ENCODE peak calls at places on chromosome 3, in six cellular contexts. M is AG04450; V is left ventricle myocardium inferior; R is CD8-positive, alpha-beta T cell; H is CD8-positive, alpha-beta memory T cell; O is tibial artery. T is an unnamed sample.

GRCh38 chr3:101279162-101279561 is 41.2 kb downstream of the IMPG2 start:
- DNase-seq in M (no peak), V (no peak), R (no peak), H (no peak), O (no peak), T (no peak)

GRCh38 chr3:128270559-128271492 is 117.5 kb downstream of the EEFSEC start:
- DNase-seq in M (no peak), V (no peak), R (no peak), H (no peak), O (no peak), T (no peak)

GRCh38 chr3:98602078-98602678 is 8.8 kb upstream of the CPOX start:
- DNase-seq in M (peak), V (no peak), R (no peak), H (no peak), O (no peak), T (no peak)

GRCh38 chr3:33929813-33930212 is 131.4 kb downstream of the PDCD6IP start:
- DNase-seq in M (no peak), V (no peak), R (no peak), H (no peak), O (no peak), T (no peak)

GRCh38 chr3:186368717-186369116 is 6.7 kb upstream of the DGKG start:
- DNase-seq in M (no peak), V (no peak), R (no peak), H (no peak), O (no peak), T (no peak)

GRCh38 chr3:125123906-125124305 is 68.1 kb upstream of the HEG1 start:
- DNase-seq in M (no peak), V (no peak), R (no peak), H (no peak), O (no peak), T (no peak)

GRCh38 chr3:172770382-172770781 is 19.9 kb downstream of the ECT2 start:
- DNase-seq in M (no peak), V (no peak), R (no peak), H (no peak), O (no peak), T (no peak)

GRCh38 chr3:118628704-118629341 is 405.8 kb downstream of the IGSF11 start:
- DNase-seq in M (peak), V (peak), R (no peak), H (no peak), O (no peak), T (no peak)

GRCh38 chr3:52998781-52999509 is 46.9 kb downstream of the SFMBT1 start:
- DNase-seq in M (no peak), V (no peak), R (no peak), H (no peak), O (no peak), T (no peak)

GRCh38 chr3:30180305-30181275 is 425.8 kb upstream of the TGFBR2 start:
- DNase-seq in M (no peak), V (no peak), R (no peak), H (no peak), O (no peak), T (no peak)

GRCh38 chr3:27467545-27467944 is 16.6 kb downstream of the SLC4A7 start:
- DNase-seq in M (no peak), V (no peak), R (no peak), H (no peak), O (no peak), T (no peak)

GRCh38 chr3:193560870-193561269 is 6.2 kb upstream of the ATP13A4 start:
- DNase-seq in M (no peak), V (peak), R (no peak), H (no peak), O (no peak), T (no peak)

GRCh38 chr3:49903451-49904424 is at the start of gene MST1R:
- DNase-seq in M (no peak), V (peak), R (peak), H (peak), O (peak), T (peak)

GRCh38 chr3:191353022-191353777 is 22.9 kb upstream of the UTS2B start:
- DNase-seq in M (no peak), V (no peak), R (no peak), H (no peak), O (no peak), T (no peak)

GRCh38 chr3:31157893-31158620 is 263.6 kb upstream of the GADL1 start:
- DNase-seq in M (no peak), V (no peak), R (no peak), H (no peak), O (no peak), T (no peak)

GRCh38 chr3:178966299-178967183 is 105.1 kb downstream of the ZMAT3 start:
- DNase-seq in M (no peak), V (peak), R (no peak), H (no peak), O (no peak), T (no peak)

GRCh38 chr3:40780801-40781406 is 256.1 kb downstream of the ZNF621 start:
- DNase-seq in M (no peak), V (peak), R (no peak), H (no peak), O (peak), T (no peak)

GRCh38 chr3:52880474-52880873 is 16.9 kb downstream of the STIMATE start:
- DNase-seq in M (no peak), V (no peak), R (no peak), H (no peak), O (no peak), T (no peak)

GRCh38 chr3:98274914-98275313 is 7.4 kb upstream of the OR5H2 start:
- DNase-seq in M (no peak), V (no peak), R (no peak), H (no peak), O (no peak), T (no peak)

GRCh38 chr3:23161896-23162570 is 41.1 kb upstream of the UBE2E2 start:
- DNase-seq in M (no peak), V (no peak), R (no peak), H (no peak), O (no peak), T (no peak)

GRCh38 chr3:178736300-178736699 is 200.1 kb downstream of the KCNMB2 start:
- DNase-seq in M (no peak), V (peak), R (no peak), H (no peak), O (no peak), T (no peak)

GRCh38 chr3:65902304-65902793 is 136.4 kb downstream of the MAGI1 start:
- DNase-seq in M (no peak), V (no peak), R (no peak), H (no peak), O (no peak), T (no peak)
- H3K27ac ChIP-seq in M (no peak), V (no peak), R (no peak), H (no peak), O (no peak), T (no peak)

GRCh38 chr3:46978381-46978780 is 1.1 kb upstream of the NBEAL2 start:
- DNase-seq in M (no peak), V (peak), R (peak), H (no peak), O (no peak), T (no peak)
- H3K4me3 ChIP-seq in M (no peak), V (peak), R (no peak), H (no peak), O (no peak), T (no peak)

GRCh38 chr3:150783920-150784746 is 21.2 kb upstream of the SIAH2 start:
- DNase-seq in M (no peak), V (no peak), R (no peak), H (no peak), O (no peak), T (no peak)
- H3K27ac ChIP-seq in M (no peak), V (no peak), R (no peak), H (no peak), O (no peak), T (no peak)

GRCh38 chr3:136075816-136076215 is 110.3 kb downstream of the PPP2R3A start:
- DNase-seq in M (no peak), V (no peak), R (no peak), H (no peak), O (no peak), T (peak)

GRCh38 chr3:136074546-136074945 is 109.0 kb downstream of the PPP2R3A start:
- DNase-seq in M (no peak), V (no peak), R (no peak), H (no peak), O (no peak), T (no peak)

GRCh38 chr3:136075218-136075808 is 109.8 kb downstream of the PPP2R3A start:
- DNase-seq in M (peak), V (peak), R (peak), H (peak), O (peak), T (peak)

GRCh38 chr3:136078421-136079364 is 113.2 kb downstream of the PPP2R3A start:
- DNase-seq in M (no peak), V (no peak), R (no peak), H (no peak), O (no peak), T (no peak)
- H3K4me3 ChIP-seq in M (no peak), V (no peak), R (no peak), H (no peak), O (no peak), T (no peak)

T was measured in gastrocnemius medialis.